ENCODE peak calls at places on chromosomes 5 and 9, in five cellular contexts. V is adrenal gland, P is transverse colon, B is left ventricle myocardium inferior, J is IMR-90. H is an unnamed sample.

GRCh38 chr5:109105631-109106267 is 304.0 kb downstream of the PJA2 start:
- DNase-seq in V (no peak), P (no peak), B (no peak), J (peak), H (no peak)

GRCh38 chr9:127540664-127541041 is 71.4 kb upstream of the STXBP1 start:
- DNase-seq in V (no peak), P (no peak), B (no peak), J (no peak), H (no peak)

GRCh38 chr5:10612251-10612650 is 48.4 kb downstream of the ANKRD33B start:
- DNase-seq in V (no peak), P (no peak), B (no peak), J (no peak), H (no peak)

GRCh38 chr9:16611001-16611400 is 259.5 kb downstream of the BNC2 start:
- DNase-seq in V (no peak), P (no peak), B (no peak), J (no peak), H (no peak)

GRCh38 chr9:127074561-127075548 is 47.6 kb downstream of the ANGPTL2 start:
- DNase-seq in V (peak), P (no peak), B (no peak), J (no peak), H (no peak)

GRCh38 chr9:37034938-37035471 is 937 bp upstream of the PAX5 start:
- DNase-seq in V (no peak), P (no peak), B (no peak), J (no peak), H (no peak)

GRCh38 chr5:170782438-170782837 is 1.1 kb upstream of the GABRP start:
- DNase-seq in V (no peak), P (no peak), B (no peak), J (no peak), H (peak)

GRCh38 chr5:141637693-141638419 is 1.1 kb downstream of the RELL2 start:
- DNase-seq in V (peak), P (peak), B (peak), J (peak), H (peak)

GRCh38 chr5:154697335-154697734 is 57.8 kb upstream of the LARP1 start:
- DNase-seq in V (no peak), P (no peak), B (no peak), J (peak), H (no peak)

GRCh38 chr5:93006915-93007314 is 574.1 kb downstream of the NR2F1-AS1 start:
- DNase-seq in V (no peak), P (no peak), B (no peak), J (peak), H (no peak)

GRCh38 chr5:14016549-14016948 is 72.1 kb upstream of the DNAH5 start:
- DNase-seq in V (no peak), P (no peak), B (no peak), J (no peak), H (no peak)

GRCh38 chr5:55570026-55570425 is 35.3 kb upstream of the PLPP1 start:
- DNase-seq in V (no peak), P (no peak), B (no peak), J (peak), H (no peak)

GRCh38 chr5:23208959-23209431 is 298.4 kb upstream of the PRDM9 start:
- DNase-seq in V (peak), P (no peak), B (no peak), J (peak), H (no peak)

GRCh38 chr5:115069087-115069968 is 100.4 kb downstream of the TRIM36 start:
- DNase-seq in V (peak), P (peak), B (no peak), J (peak), H (peak)

GRCh38 chr5:172402531-172403190 is 51.7 kb downstream of the SH3PXD2B start:
- DNase-seq in V (no peak), P (no peak), B (no peak), J (no peak), H (no peak)

GRCh38 chr5:157612581-157612980 is 37.0 kb upstream of the ADAM19 start:
- DNase-seq in V (no peak), P (no peak), B (no peak), J (no peak), H (no peak)

GRCh38 chr9:624935-625505 is 216.5 kb upstream of the DMRT1 start:
- DNase-seq in V (no peak), P (no peak), B (no peak), J (no peak), H (no peak)

GRCh38 chr5:116428966-116429365 is 145.7 kb downstream of the SEMA6A start:
- DNase-seq in V (no peak), P (no peak), B (no peak), J (no peak), H (no peak)

GRCh38 chr5:1468247-1468612 is 23.0 kb upstream of the SLC6A3 start:
- DNase-seq in V (peak), P (no peak), B (no peak), J (no peak), H (peak)

GRCh38 chr5:180345186-180345585 is 8.0 kb downstream of the GFPT2 start:
- DNase-seq in V (no peak), P (no peak), B (no peak), J (no peak), H (no peak)

GRCh38 chr9:116318463-116319271 is 165.1 kb downstream of the PAPPA start:
- DNase-seq in V (no peak), P (peak), B (peak), J (peak), H (peak)

GRCh38 chr5:88145205-88145602 is 123.4 kb downstream of the TMEM161B start:
- DNase-seq in V (no peak), P (no peak), B (no peak), J (no peak), H (no peak)

GRCh38 chr5:146101646-146102045 is 3.7 kb downstream of the PLAC8L1 start:
- DNase-seq in V (no peak), P (no peak), B (no peak), J (no peak), H (no peak)

GRCh38 chr9:95907794-95908193 is 32.3 kb downstream of the ERCC6L2 start:
- DNase-seq in V (no peak), P (no peak), B (no peak), J (no peak), H (no peak)
- TF ChIP-seq CTCF in V (no peak), P (peak), B (peak), J (peak), H (no peak)

GRCh38 chr5:173645437-173645807 is 29.0 kb upstream of the BOD1 start:
- DNase-seq in V (no peak), P (no peak), B (no peak), J (peak), H (no peak)
- H3K27ac ChIP-seq in V (no peak), P (no peak), B (no peak), J (no peak), H (no peak)

DNA sequence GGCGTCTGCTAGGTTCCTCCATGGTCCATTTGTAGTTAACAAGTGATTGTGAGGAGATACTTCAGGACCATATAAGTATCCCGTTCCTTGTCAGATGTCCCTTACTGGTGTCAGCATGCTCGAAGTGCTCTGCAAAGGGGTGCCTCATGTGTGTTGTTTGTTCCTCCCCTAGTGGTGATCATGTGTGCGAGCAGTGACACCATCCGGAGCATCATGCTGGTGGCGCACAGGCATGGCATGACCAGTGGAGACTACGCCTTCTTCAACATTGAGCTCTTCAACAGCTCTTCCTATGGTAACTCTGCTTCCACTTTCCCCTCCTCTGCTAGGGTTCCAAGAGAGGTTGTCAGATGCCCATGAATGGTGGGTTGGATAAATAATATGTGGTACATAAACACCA is 13.4 kb downstream of the NPR3 start:
- DNase-seq in V (no peak), P (no peak), B (no peak), J (no peak), H (no peak)
- TF ChIP-seq CTCF in V (no peak), P (no peak), B (no peak), J (no peak), H (no peak)

GRCh38 chr9:125343518-125344284 is 82.1 kb downstream of the GAPVD1 start:
- DNase-seq in V (peak), P (no peak), B (no peak), J (peak), H (no peak)
- H3K27ac ChIP-seq in V (peak), P (no peak), B (peak), J (peak), H (no peak)

GRCh38 chr9:133591985-133592384 is 17.2 kb downstream of the FAM163B start:
- DNase-seq in V (no peak), P (no peak), B (no peak), J (no peak), H (no peak)

GRCh38 chr9:133592731-133593409 is 16.3 kb downstream of the FAM163B start:
- DNase-seq in V (no peak), P (no peak), B (no peak), J (no peak), H (no peak)

GRCh38 chr9:133595910-133596309 is 13.3 kb downstream of the FAM163B start:
- DNase-seq in V (no peak), P (no peak), B (no peak), J (no peak), H (no peak)

GRCh38 chr9:133593587-133593986 is 15.6 kb downstream of the FAM163B start:
- DNase-seq in V (no peak), P (no peak), B (no peak), J (no peak), H (no peak)

DNA sequence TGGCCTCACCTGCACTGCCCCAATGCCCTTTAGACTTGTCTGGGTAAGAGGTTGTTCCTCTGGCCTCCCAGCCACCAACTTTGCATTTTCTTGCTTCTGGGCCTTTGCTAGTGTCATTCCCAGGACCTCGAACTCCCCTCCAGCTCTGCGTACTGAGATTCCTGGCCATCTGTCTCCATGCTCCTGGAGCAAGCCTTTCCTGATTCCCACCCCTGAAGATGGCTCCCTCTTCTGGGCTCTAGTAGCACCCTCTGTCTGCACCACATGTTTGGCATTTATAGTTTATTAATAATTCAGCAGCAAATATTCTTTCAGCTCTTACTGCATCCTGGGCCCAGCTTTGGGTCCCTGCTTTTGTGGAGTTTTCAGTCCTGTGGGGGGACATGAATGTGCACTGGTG is 14.9 kb downstream of the FAM163B start:
- DNase-seq in V (no peak), P (no peak), B (no peak), J (no peak), H (no peak)
- TF ChIP-seq CTCF in V (no peak), P (no peak), B (no peak), J (no peak), H (no peak)

DNA sequence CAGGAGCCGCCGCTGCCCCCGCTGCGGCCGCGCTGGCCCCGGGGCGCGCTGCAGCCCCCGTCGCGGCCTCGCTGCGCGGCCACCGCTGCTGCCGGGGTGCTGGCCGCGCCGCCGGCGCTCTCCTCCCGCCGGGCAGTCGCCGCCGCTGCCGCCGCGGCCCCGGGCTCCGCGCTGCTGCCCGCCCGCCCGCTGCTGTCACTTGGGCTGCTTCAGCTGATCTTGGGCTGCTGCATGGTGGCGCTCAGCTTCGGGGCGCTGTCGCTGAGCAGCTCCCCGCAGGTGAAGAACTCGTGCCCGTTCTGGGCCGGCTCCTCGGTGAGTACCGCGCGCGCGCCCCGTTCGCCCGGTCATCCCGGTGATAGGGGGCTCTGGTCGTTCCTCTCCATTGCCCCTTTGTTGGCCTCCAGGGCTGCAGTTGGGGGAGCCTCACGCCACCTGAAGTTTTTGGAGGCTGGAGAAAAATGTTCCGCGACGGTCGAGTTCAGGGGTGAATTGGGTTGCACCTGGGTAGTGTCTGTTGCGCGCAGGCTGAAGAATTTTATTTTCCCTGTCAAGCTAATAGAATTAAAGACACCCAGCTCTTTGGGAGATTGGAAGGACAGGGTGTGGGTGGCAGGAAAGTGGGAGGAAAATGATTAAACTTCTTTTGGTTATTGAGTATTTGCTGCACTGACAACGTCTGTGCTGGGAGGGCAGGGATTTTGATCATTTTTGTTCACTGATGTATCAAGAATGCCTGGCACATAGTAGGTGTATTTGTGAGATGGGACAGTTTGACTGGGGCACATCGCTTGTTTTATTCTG is 596 bp downstream of the ENTREP1 start:
- DNase-seq in V (peak), P (peak), B (peak), J (no peak), H (peak)
- H3K27ac ChIP-seq in V (peak), P (peak), B (peak), J (no peak), H (no peak)

DNA sequence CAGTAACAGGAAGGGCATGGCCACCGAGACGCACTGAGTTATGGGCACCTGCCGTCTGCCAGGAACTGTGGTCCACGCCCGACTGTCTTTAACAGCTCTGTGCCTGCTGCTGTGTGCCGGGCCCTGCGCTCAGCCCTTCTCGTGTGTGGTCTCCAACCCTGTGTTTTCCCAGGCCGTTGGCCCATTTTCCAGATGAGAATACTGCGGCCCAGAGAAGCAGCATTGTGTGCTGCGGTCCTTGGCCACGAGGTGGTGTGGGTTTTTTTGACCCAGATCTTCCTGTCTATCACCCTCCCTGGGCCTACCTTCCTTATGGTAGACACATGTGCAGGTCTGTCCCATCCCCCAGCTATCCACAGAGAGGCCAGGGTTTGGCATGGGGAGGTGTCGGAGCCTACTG is 47.0 kb downstream of the RXRA start:
- DNase-seq in V (no peak), P (no peak), B (no peak), J (no peak), H (no peak)
- TF ChIP-seq CTCF in V (no peak), P (no peak), B (no peak), J (no peak), H (no peak)